ENCODE peak calls at places on chromosomes 16 and 17, in five cellular contexts. One of them, this sample, is unnamed.

GRCh38 chr17:37488009-37488604 is 1.6 kb upstream of the DUSP14 start:
- DNase-seq in kidney tubule cell: peak; percentile 96
- DNase-seq in brain microvascular endothelial cell: peak; percentile 97
- DNase-seq in AML-193: peak; percentile 55
- DNase-seq in T-helper 1 cell: no peak
- DNase-seq in this sample: no peak

GRCh38 chr17:42937712-42938596 is 26.3 kb downstream of the AARSD1 start:
- DNase-seq in kidney tubule cell: peak; percentile 63
- DNase-seq in brain microvascular endothelial cell: peak; percentile 56
- DNase-seq in AML-193: peak; percentile 63
- DNase-seq in T-helper 1 cell: no peak
- DNase-seq in this sample: no peak

GRCh38 chr17:17739388-17740066 is 58.3 kb downstream of the RAI1 start:
- DNase-seq in kidney tubule cell: peak; percentile 40
- DNase-seq in brain microvascular endothelial cell: no peak
- DNase-seq in AML-193: no peak
- DNase-seq in T-helper 1 cell: no peak
- DNase-seq in this sample: no peak

GRCh38 chr16:73213761-73214480 is 166.0 kb upstream of the ZFHX3 start:
- DNase-seq in kidney tubule cell: no peak
- DNase-seq in brain microvascular endothelial cell: no peak
- DNase-seq in AML-193: no peak
- DNase-seq in T-helper 1 cell: no peak
- DNase-seq in this sample: no peak

GRCh38 chr17:40374965-40375498 is 10.5 kb upstream of the GJD3 start:
- DNase-seq in kidney tubule cell: no peak
- DNase-seq in brain microvascular endothelial cell: no peak
- DNase-seq in AML-193: no peak
- DNase-seq in T-helper 1 cell: no peak
- DNase-seq in this sample: no peak

GRCh38 chr17:78862073-78863023 is 21.7 kb upstream of the USP36 start:
- DNase-seq in kidney tubule cell: peak; percentile 97
- DNase-seq in brain microvascular endothelial cell: peak; percentile 96
- DNase-seq in AML-193: peak; percentile 39
- DNase-seq in T-helper 1 cell: no peak
- DNase-seq in this sample: peak; percentile 51

GRCh38 chr16:797120-797420 is 3.5 kb downstream of the GNG13 start:
- DNase-seq in kidney tubule cell: no peak
- DNase-seq in brain microvascular endothelial cell: no peak
- DNase-seq in AML-193: no peak
- DNase-seq in T-helper 1 cell: no peak
- DNase-seq in this sample: no peak

GRCh38 chr17:11986179-11986938 is 10.9 kb downstream of the ZNF18 start:
- DNase-seq in kidney tubule cell: no peak
- DNase-seq in brain microvascular endothelial cell: no peak
- DNase-seq in AML-193: no peak
- DNase-seq in T-helper 1 cell: no peak
- DNase-seq in this sample: no peak

GRCh38 chr17:42121066-42121769 is at the start of gene KAT2A:
- DNase-seq in kidney tubule cell: peak; percentile 82
- DNase-seq in brain microvascular endothelial cell: peak; percentile 70
- DNase-seq in AML-193: peak; percentile 79
- DNase-seq in T-helper 1 cell: peak; percentile 51
- DNase-seq in this sample: no peak

GRCh38 chr17:30101686-30102390 is 14.8 kb upstream of the NSRP1 start:
- DNase-seq in kidney tubule cell: no peak
- DNase-seq in brain microvascular endothelial cell: peak; percentile 51
- DNase-seq in AML-193: no peak
- DNase-seq in T-helper 1 cell: no peak
- DNase-seq in this sample: no peak

GRCh38 chr16:89670496-89671431 is 13.1 kb downstream of the SPATA33 start:
- DNase-seq in kidney tubule cell: no peak
- DNase-seq in brain microvascular endothelial cell: no peak
- DNase-seq in AML-193: peak; percentile 22
- DNase-seq in T-helper 1 cell: no peak
- DNase-seq in this sample: no peak

GRCh38 chr16:83513006-83513755 is 294.6 kb upstream of the HSBP1 start:
- DNase-seq in kidney tubule cell: peak; percentile 74
- DNase-seq in brain microvascular endothelial cell: peak; percentile 93
- DNase-seq in AML-193: no peak
- DNase-seq in T-helper 1 cell: no peak
- DNase-seq in this sample: no peak

GRCh38 chr17:58153046-58153445 is 4.9 kb downstream of the OR4D1 start:
- DNase-seq in kidney tubule cell: no peak
- DNase-seq in brain microvascular endothelial cell: no peak
- DNase-seq in AML-193: peak; percentile 50
- DNase-seq in T-helper 1 cell: peak; percentile 20
- DNase-seq in this sample: no peak

GRCh38 chr17:61408151-61409041 is 8.8 kb downstream of the TBX2 start:
- DNase-seq in kidney tubule cell: no peak
- DNase-seq in brain microvascular endothelial cell: no peak
- DNase-seq in AML-193: no peak
- DNase-seq in T-helper 1 cell: peak; percentile 5
- DNase-seq in this sample: no peak

GRCh38 chr17:37494401-37494831 is 4.7 kb downstream of the DUSP14 start:
- DNase-seq in kidney tubule cell: no peak
- DNase-seq in brain microvascular endothelial cell: no peak
- DNase-seq in AML-193: no peak
- DNase-seq in T-helper 1 cell: no peak
- DNase-seq in this sample: no peak

GRCh38 chr16:1315081-1316032 is 5.9 kb downstream of the UBE2I start:
- DNase-seq in kidney tubule cell: no peak
- DNase-seq in brain microvascular endothelial cell: no peak
- DNase-seq in AML-193: no peak
- DNase-seq in T-helper 1 cell: no peak
- DNase-seq in this sample: no peak

GRCh38 chr17:38421224-38421841 is 6.9 kb upstream of the ARHGAP23 start:
- DNase-seq in kidney tubule cell: no peak
- DNase-seq in brain microvascular endothelial cell: no peak
- DNase-seq in AML-193: no peak
- DNase-seq in T-helper 1 cell: no peak
- DNase-seq in this sample: no peak

GRCh38 chr17:5557990-5558389 is 26.3 kb downstream of the NLRP1 start:
- DNase-seq in kidney tubule cell: no peak
- DNase-seq in brain microvascular endothelial cell: no peak
- DNase-seq in AML-193: no peak
- DNase-seq in T-helper 1 cell: no peak
- DNase-seq in this sample: no peak

GRCh38 chr16:68013440-68013839 is 2.3 kb downstream of the DPEP2NB start:
- DNase-seq in kidney tubule cell: no peak
- DNase-seq in brain microvascular endothelial cell: no peak
- DNase-seq in AML-193: peak; percentile 75
- DNase-seq in T-helper 1 cell: no peak
- DNase-seq in this sample: peak; percentile 39

GRCh38 chr17:44198721-44199552 is 747 bp downstream of the ATXN7L3 start:
- DNase-seq in kidney tubule cell: peak; percentile 67
- DNase-seq in brain microvascular endothelial cell: no peak
- DNase-seq in AML-193: peak; percentile 41
- DNase-seq in T-helper 1 cell: peak; percentile 26
- DNase-seq in this sample: no peak

GRCh38 chr16:70576431-70577255 is 53.0 kb downstream of the SF3B3 start:
- DNase-seq in kidney tubule cell: peak; percentile 55
- DNase-seq in brain microvascular endothelial cell: peak; percentile 33
- DNase-seq in AML-193: peak; percentile 39
- DNase-seq in T-helper 1 cell: no peak
- DNase-seq in this sample: no peak

GRCh38 chr16:72291531-72291981 is 119.6 kb upstream of the PMFBP1 start:
- DNase-seq in kidney tubule cell: peak; percentile 90
- DNase-seq in brain microvascular endothelial cell: peak; percentile 83
- DNase-seq in AML-193: no peak
- DNase-seq in T-helper 1 cell: no peak
- DNase-seq in this sample: peak; percentile 54

GRCh38 chr16:30740364-30741251 is 7.6 kb upstream of the PHKG2 start:
- DNase-seq in kidney tubule cell: peak; percentile 96
- DNase-seq in brain microvascular endothelial cell: peak; percentile 35
- DNase-seq in AML-193: no peak
- DNase-seq in T-helper 1 cell: no peak
- DNase-seq in this sample: peak; percentile 95

GRCh38 chr17:29048440-29049360 is 5.8 kb downstream of the PIPOX start:
- DNase-seq in kidney tubule cell: peak; percentile 59
- DNase-seq in brain microvascular endothelial cell: peak; percentile 5
- DNase-seq in AML-193: no peak
- DNase-seq in T-helper 1 cell: no peak
- DNase-seq in this sample: no peak

GRCh38 chr17:28363776-28364650 is 986 bp downstream of the SEBOX start:
- DNase-seq in kidney tubule cell: no peak
- DNase-seq in brain microvascular endothelial cell: no peak
- DNase-seq in AML-193: no peak
- DNase-seq in T-helper 1 cell: no peak
- DNase-seq in this sample: no peak

GRCh38 chr17:48593126-48593829 is at the start of gene HOXB5:
- DNase-seq in kidney tubule cell: peak; percentile 45
- DNase-seq in brain microvascular endothelial cell: no peak
- DNase-seq in AML-193: no peak
- DNase-seq in T-helper 1 cell: no peak
- DNase-seq in this sample: no peak

GRCh38 chr16:5056347-5056746 is 9.4 kb downstream of the C16orf89 start:
- DNase-seq in kidney tubule cell: no peak
- DNase-seq in brain microvascular endothelial cell: peak; percentile 18
- DNase-seq in AML-193: peak; percentile 21
- DNase-seq in T-helper 1 cell: no peak
- DNase-seq in this sample: no peak

GRCh38 chr16:68427649-68428303 is 20.5 kb downstream of the SMPD3 start:
- DNase-seq in kidney tubule cell: no peak
- DNase-seq in brain microvascular endothelial cell: no peak
- DNase-seq in AML-193: no peak
- DNase-seq in T-helper 1 cell: no peak
- DNase-seq in this sample: no peak

This sample was measured in epithelial cell of prostate.